ENCODE peak calls at places on chromosomes 5 and 9, in five cellular contexts. E, P, G, M and X are unnamed samples.

GRCh38 chr5:178827636-178828035 is 32.1 kb upstream of the ZNF354B start:
- DNase-seq in P (no peak), M (no peak), E (no peak), G (no peak), X (no peak)

GRCh38 chr5:151296974-151297373 is 6.6 kb downstream of the SLC36A3 start:
- DNase-seq in G (no peak), E (no peak), M (no peak), P (no peak), X (no peak)

GRCh38 chr5:34490501-34491250 is 165.5 kb upstream of the RAI14 start:
- DNase-seq in M (peak; percentile 78), E (no peak), G (no peak), P (no peak), X (peak; percentile 96)

GRCh38 chr9:93898502-93899426 is 56.4 kb downstream of the BARX1 start:
- DNase-seq in G (peak; percentile 54), E (peak; percentile 11), P (peak; percentile 15), M (no peak), X (no peak)

GRCh38 chr5:73451218-73452130 is 2.9 kb upstream of the FOXD1 start:
- DNase-seq in E (peak; percentile 23), P (peak; percentile 69), G (peak; percentile 91), M (peak; percentile 48), X (no peak)

GRCh38 chr9:131545003-131545785 is at the start of gene PRRT1B:
- DNase-seq in M (peak; percentile 39), P (no peak), G (peak; percentile 93), E (no peak), X (peak; percentile 77)

GRCh38 chr5:17257705-17258273 is 40.4 kb downstream of the BASP1 start:
- DNase-seq in E (no peak), M (no peak), G (no peak), P (no peak), X (no peak)

GRCh38 chr9:10268500-10269485 is 344.0 kb downstream of the PTPRD start:
- DNase-seq in E (no peak), P (no peak), G (no peak), M (no peak), X (peak; percentile 22)

GRCh38 chr5:134139891-134140469 is 25.5 kb downstream of the TCF7 start:
- DNase-seq in G (no peak), M (no peak), E (no peak), P (peak; percentile 16), X (no peak)

GRCh38 chr9:126150411-126151030 is 176.1 kb upstream of the MVB12B start:
- DNase-seq in G (no peak), E (no peak), M (peak; percentile 92), P (no peak), X (peak; percentile 71)